ENCODE peak calls at places on chromosomes 2 and 18, in nine cellular contexts. B, X, E, F, Z, R, T, N and Q are unnamed samples. For H3K4me1, the result is how much of the 10 kb centered on the place peaks cover.

GRCh38 chr18:36311026-36311570 is 13.6 kb downstream of the FHOD3 start:
- DNase-seq in Z (no peak), B (no peak), E (no peak), F (no peak), R (no peak), X (no peak), N (no peak), T (no peak), Q (no peak)

GRCh38 chr2:10404324-10405143 is 43.6 kb downstream of the ODC1 start:
- DNase-seq in Z (no peak), E (peak), X (no peak), B (no peak), T (peak), N (no peak), R (no peak), F (no peak), Q (no peak)

GRCh38 chr2:69565431-69565839 is 78.1 kb downstream of the AAK1 start:
- DNase-seq in X (peak), R (peak), Z (peak), N (peak), B (no peak), F (peak), E (peak), T (no peak), Q (peak)

GRCh38 chr2:222483513-222484039 is 59.2 kb downstream of the SGPP2 start:
- DNase-seq in X (no peak), B (no peak), E (no peak), R (no peak), N (no peak), F (no peak), T (no peak), Z (no peak), Q (peak)

GRCh38 chr2:58163913-58164312 is 77.2 kb downstream of the FANCL start:
- DNase-seq in X (no peak), N (no peak), E (no peak), T (no peak), Z (no peak), B (no peak), F (no peak), R (no peak), Q (no peak)

GRCh38 chr18:63161032-63161727 is 158.4 kb downstream of the BCL2 start:
- DNase-seq in N (no peak), Z (peak), B (no peak), F (no peak), X (no peak), T (no peak), E (no peak), R (no peak), Q (peak)

GRCh38 chr2:190068764-190069163 is 6.2 kb upstream of the MSTN start:
- DNase-seq in N (no peak), X (no peak), B (no peak), R (no peak), Z (no peak), T (no peak), F (no peak), E (no peak), Q (no peak)

GRCh38 chr2:219664958-219665357 is 37.5 kb downstream of the SLC4A3 start:
- DNase-seq in R (no peak), F (no peak), Z (no peak), X (peak), E (no peak), T (no peak), N (no peak), B (no peak), Q (no peak)

GRCh38 chr2:173001664-173002604 is 73.7 kb upstream of the MAP3K20 start:
- DNase-seq in R (no peak), F (no peak), T (peak), E (no peak), X (no peak), B (no peak), N (no peak), Z (no peak), Q (no peak)

GRCh38 chr2:233303252-233303651 is 4.4 kb upstream of the SAG start:
- DNase-seq in T (no peak), R (no peak), Z (peak), F (no peak), N (no peak), X (no peak), E (no peak), B (no peak), Q (no peak)

GRCh38 chr2:88554189-88554588 is 73.1 kb downstream of the EIF2AK3 start:
- DNase-seq in X (no peak), F (no peak), B (no peak), E (no peak), N (no peak), T (no peak), Z (no peak), R (no peak), Q (no peak)

GRCh38 chr2:223889133-223889769 is 51.9 kb upstream of the AP1S3 start:
- DNase-seq in R (no peak), N (no peak), F (no peak), Z (no peak), E (no peak), B (no peak), T (no peak), X (no peak), Q (no peak)

GRCh38 chr18:58578835-58579560 is 49.9 kb downstream of the ALPK2 start:
- DNase-seq in N (no peak), B (peak), F (no peak), T (no peak), X (no peak), Z (no peak), R (no peak), E (peak), Q (no peak)

GRCh38 chr2:54012538-54013141 is 41.8 kb upstream of the PSME4 start:
- DNase-seq in N (no peak), B (no peak), T (no peak), X (no peak), F (no peak), Z (no peak), R (no peak), E (no peak), Q (no peak)

GRCh38 chr2:47744074-47744473 is 38.9 kb upstream of the MSH6 start:
- DNase-seq in R (no peak), T (no peak), X (no peak), F (no peak), E (no peak), Z (no peak), B (no peak), N (no peak), Q (no peak)

GRCh38 chr2:47490406-47490805 is 87.5 kb downstream of the MSH2 start:
- DNase-seq in Z (no peak), N (no peak), R (no peak), T (no peak), E (peak), F (no peak), X (no peak), B (no peak), Q (no peak)

GRCh38 chr2:134229540-134229939 is 24.3 kb upstream of the MGAT5 start:
- DNase-seq in Z (no peak), N (no peak), E (no peak), B (no peak), X (no peak), T (no peak), R (no peak), F (no peak), Q (no peak)

GRCh38 chr2:84297155-84297554 is 161.9 kb downstream of the SUCLG1 start:
- DNase-seq in E (no peak), X (no peak), T (no peak), F (no peak), R (no peak), B (peak), Z (no peak), N (peak), Q (no peak)

GRCh38 chr2:121387591-121388325 is 102.8 kb upstream of the TFCP2L1 start:
- DNase-seq in N (no peak), X (no peak), B (no peak), Z (no peak), R (no peak), F (no peak), E (peak), T (no peak), Q (no peak)

GRCh38 chr2:202382684-202383083 is 6.6 kb downstream of the BMPR2 start:
- DNase-seq in Z (no peak), R (no peak), E (no peak), B (no peak), T (no peak), N (no peak), F (no peak), X (no peak), Q (no peak)

GRCh38 chr2:197973772-197974171 is 169.4 kb downstream of the PLCL1 start:
- DNase-seq in F (no peak), E (peak), N (no peak), B (no peak), X (no peak), Z (no peak), R (no peak), T (no peak), Q (no peak)

GRCh38 chr2:197972017-197972416 is 167.6 kb downstream of the PLCL1 start:
- DNase-seq in E (peak), X (peak), R (no peak), Z (no peak), T (peak), B (no peak), N (no peak), F (no peak), Q (no peak)

GRCh38 chr2:197969391-197969893 is 165.0 kb downstream of the PLCL1 start:
- DNase-seq in F (no peak), Z (no peak), T (no peak), E (peak), N (no peak), X (no peak), R (no peak), B (peak), Q (no peak)

GRCh38 chr2:197975956-197976519 is 171.6 kb downstream of the PLCL1 start:
- DNase-seq in B (no peak), X (no peak), T (no peak), Z (no peak), E (no peak), R (no peak), F (no peak), N (no peak), Q (no peak)

GRCh38 chr2:197972587-197972986 is 168.2 kb downstream of the PLCL1 start:
- DNase-seq in X (no peak), T (no peak), E (no peak), N (no peak), Z (no peak), B (no peak), F (no peak), R (no peak), Q (no peak)
- H3K27ac ChIP-seq in X (peak), T (no peak), E (peak), N (no peak), Z (no peak), B (no peak), F (no peak), R (peak), Q (no peak)

DNA sequence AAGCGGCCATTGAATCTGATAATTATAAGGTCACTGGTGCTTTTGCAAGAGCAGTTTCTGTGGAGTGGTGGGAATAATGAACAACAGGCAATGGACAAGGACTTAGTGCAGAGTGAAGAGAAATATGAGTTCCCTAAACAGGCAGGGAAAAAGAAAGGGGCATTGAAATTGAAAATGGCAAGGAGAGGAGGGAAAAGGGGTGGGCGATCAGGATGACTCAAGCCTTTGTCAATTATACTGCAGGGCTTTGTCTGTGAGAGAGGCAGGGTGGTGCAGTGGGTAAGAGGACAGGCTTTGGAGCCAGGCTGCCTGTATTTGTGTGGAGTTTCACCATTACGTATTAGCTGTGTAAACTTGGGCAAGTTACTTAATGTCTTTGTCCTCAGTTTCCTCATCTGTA is 29.5 kb upstream of the PAIP2B start:
- DNase-seq in T (no peak), B (no peak), Z (no peak), X (no peak), F (no peak), N (no peak), R (no peak), E (no peak), Q (no peak)
- H3K4me1 ChIP-seq in T (under half), B (under half), Z (under half), X (under half), F (under half), N (under half), R (under half), E (under half), Q (under half)

GRCh38 chr2:157247068-157247407 is 10.5 kb upstream of the GALNT5 start:
- DNase-seq in F (no peak), E (no peak), N (no peak), B (no peak), Z (no peak), R (no peak), T (no peak), X (no peak), Q (no peak)
- H3K27ac ChIP-seq in F (no peak), E (peak), N (no peak), B (peak), Z (no peak), R (no peak), T (no peak), X (no peak), Q (no peak)

GRCh38 chr2:11514904-11515303 is 18.9 kb upstream of the GREB1 start:
- DNase-seq in R (no peak), E (no peak), N (no peak), T (no peak), B (no peak), F (no peak), Z (no peak), X (no peak), Q (no peak)

GRCh38 chr2:11512431-11512830 is 21.4 kb upstream of the GREB1 start:
- DNase-seq in T (no peak), B (no peak), F (no peak), X (no peak), R (no peak), N (no peak), E (no peak), Z (no peak), Q (no peak)

GRCh38 chr2:11514081-11514730 is 19.6 kb upstream of the GREB1 start:
- DNase-seq in F (no peak), Z (no peak), T (no peak), E (no peak), R (no peak), X (no peak), B (no peak), N (no peak), Q (no peak)

GRCh38 chr2:11515441-11516071 is 18.3 kb upstream of the GREB1 start:
- DNase-seq in N (no peak), R (no peak), F (no peak), E (no peak), Z (no peak), B (no peak), X (no peak), T (no peak), Q (no peak)

GRCh38 chr2:11513319-11513718 is 20.5 kb upstream of the GREB1 start:
- DNase-seq in N (no peak), B (no peak), F (no peak), X (no peak), T (no peak), R (no peak), Z (no peak), E (no peak), Q (no peak)
- H3K4me1 ChIP-seq in N (under half), B (under half), F (under half), X (under half), T (under half), R (under half), Z (under half), E (under half), Q (under half)

GRCh38 chr2:95387358-95387757 is 15.2 kb upstream of the FAHD2A start:
- DNase-seq in E (no peak), Z (no peak), B (no peak), F (no peak), R (peak), X (no peak), T (no peak), N (no peak), Q (no peak)
- H3K27ac ChIP-seq in E (no peak), Z (no peak), B (no peak), F (no peak), R (no peak), X (no peak), T (no peak), N (no peak), Q (no peak)

GRCh38 chr2:160392201-160392600 is 101.4 kb downstream of the RBMS1 start:
- DNase-seq in Z (no peak), F (no peak), E (no peak), T (no peak), B (no peak), R (no peak), N (no peak), X (no peak), Q (no peak)
- H3K4me1 ChIP-seq in Z (under half), F (under half), E (half or more), T (under half), B (half or more), R (under half), N (under half), X (under half), Q (half or more)

GRCh38 chr2:158998486-158999248 is 30.2 kb downstream of the TANC1 start:
- DNase-seq in Z (no peak), E (peak), X (no peak), T (no peak), F (no peak), R (no peak), N (no peak), B (no peak), Q (no peak)
- H3K27ac ChIP-seq in Z (no peak), E (no peak), X (peak), T (peak), F (peak), R (no peak), N (no peak), B (no peak), Q (no peak)